ENCODE peak calls at places on chromosomes 12 and 14, in ten cellular contexts. Q, E, D, B, K, J, N, V, S and C are unnamed samples.

GRCh38 chr14:85252011-85252410 is 277.9 kb upstream of the FLRT2 start:
- DNase-seq in Q (no peak), E (no peak), D (no peak), B (no peak), K (no peak), J (no peak), N (no peak), V (no peak), S (no peak), C (no peak)

GRCh38 chr12:8697120-8697475 is 693 bp upstream of the RIMKLB start:
- DNase-seq in Q (no peak), E (peak), D (no peak), B (peak), K (peak), J (no peak), N (no peak), V (no peak), S (peak), C (peak)

GRCh38 chr12:69042970-69043369 is 110.0 kb upstream of the CPM start:
- DNase-seq in Q (no peak), E (no peak), D (no peak), B (no peak), K (no peak), J (peak), N (no peak), V (no peak), S (no peak), C (no peak)

GRCh38 chr12:102053062-102053349 is 8.8 kb downstream of the WASHC3 start:
- DNase-seq in Q (no peak), E (no peak), D (no peak), B (no peak), K (no peak), J (peak), N (no peak), V (no peak), S (no peak), C (no peak)

GRCh38 chr12:79233341-79233761 is 368.8 kb downstream of the SYT1 start:
- DNase-seq in Q (no peak), E (no peak), D (no peak), B (no peak), K (no peak), J (no peak), N (no peak), V (no peak), S (no peak), C (no peak)

GRCh38 chr12:66716522-66716921 is 37.6 kb upstream of the GRIP1 start:
- DNase-seq in Q (no peak), E (no peak), D (no peak), B (no peak), K (no peak), J (no peak), N (no peak), V (no peak), S (no peak), C (no peak)

GRCh38 chr12:26651566-26652188 is 181.3 kb downstream of the ITPR2 start:
- DNase-seq in Q (no peak), E (peak), D (no peak), B (peak), K (peak), J (no peak), N (no peak), V (no peak), S (no peak), C (no peak)

GRCh38 chr14:94113073-94113472 is 2.5 kb downstream of the IFI27 start:
- DNase-seq in Q (no peak), E (no peak), D (no peak), B (no peak), K (no peak), J (no peak), N (no peak), V (no peak), S (no peak), C (no peak)

GRCh38 chr12:78797201-78797931 is 67.2 kb upstream of the SYT1 start:
- DNase-seq in Q (no peak), E (no peak), D (no peak), B (no peak), K (no peak), J (no peak), N (no peak), V (no peak), S (no peak), C (no peak)

GRCh38 chr12:130460611-130461478 is 123.2 kb downstream of the PIWIL1 start:
- DNase-seq in Q (no peak), E (no peak), D (no peak), B (no peak), K (no peak), J (no peak), N (no peak), V (no peak), S (no peak), C (no peak)

GRCh38 chr14:97221572-97221971 is 424.4 kb downstream of the VRK1 start:
- DNase-seq in Q (no peak), E (no peak), D (no peak), B (no peak), K (no peak), J (no peak), N (no peak), V (no peak), S (no peak), C (no peak)

GRCh38 chr12:88993655-88994054 is 358.6 kb downstream of the DUSP6 start:
- DNase-seq in Q (no peak), E (peak), D (no peak), B (peak), K (peak), J (no peak), N (no peak), V (no peak), S (no peak), C (no peak)

GRCh38 chr14:40859065-40859464 is 747.6 kb upstream of the LRFN5 start:
- DNase-seq in Q (no peak), E (no peak), D (no peak), B (no peak), K (no peak), J (no peak), N (no peak), V (no peak), S (no peak), C (no peak)
- H3K4me3 ChIP-seq in Q (no peak), E (no peak), D (no peak), B (no peak), K (no peak), J (no peak), N (no peak), V (no peak), S (no peak), C (no peak)

DNA sequence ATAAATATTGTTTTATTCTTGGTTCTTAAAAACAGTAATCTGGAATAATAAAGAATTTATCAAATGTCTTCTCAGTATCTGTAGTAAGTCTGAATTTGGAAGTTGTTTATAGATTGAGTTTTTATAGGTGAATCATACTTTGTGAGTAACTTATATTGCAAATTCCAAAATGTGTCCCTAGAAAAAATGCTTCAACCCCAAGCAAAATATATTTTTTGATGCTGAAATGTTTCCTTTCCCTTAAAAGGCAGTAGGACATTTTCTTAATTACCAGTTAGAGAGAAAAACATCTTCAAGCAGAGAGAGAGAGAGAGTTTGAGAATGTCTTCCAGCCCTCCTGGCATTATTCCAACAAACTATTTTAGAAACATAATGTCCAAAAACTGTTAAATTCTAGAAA is 37.9 kb downstream of the PELI2 start:
- DNase-seq in Q (no peak), E (no peak), D (no peak), B (no peak), K (no peak), J (no peak), N (no peak), V (no peak), S (no peak), C (no peak)
- TF ChIP-seq CTCF in Q (no peak), E (no peak), D (no peak), B (no peak), K (no peak), J (no peak), N (no peak), V (no peak), S (no peak), C (no peak)

GRCh38 chr12:111758120-111758561 is 8.6 kb upstream of the ALDH2 start:
- DNase-seq in Q (peak), E (peak), D (no peak), B (no peak), K (peak), J (peak), N (peak), V (peak), S (peak), C (no peak)
- H3K27ac ChIP-seq in Q (peak), E (peak), D (no peak), B (no peak), K (peak), J (peak), N (peak), V (peak), S (peak), C (peak)

DNA sequence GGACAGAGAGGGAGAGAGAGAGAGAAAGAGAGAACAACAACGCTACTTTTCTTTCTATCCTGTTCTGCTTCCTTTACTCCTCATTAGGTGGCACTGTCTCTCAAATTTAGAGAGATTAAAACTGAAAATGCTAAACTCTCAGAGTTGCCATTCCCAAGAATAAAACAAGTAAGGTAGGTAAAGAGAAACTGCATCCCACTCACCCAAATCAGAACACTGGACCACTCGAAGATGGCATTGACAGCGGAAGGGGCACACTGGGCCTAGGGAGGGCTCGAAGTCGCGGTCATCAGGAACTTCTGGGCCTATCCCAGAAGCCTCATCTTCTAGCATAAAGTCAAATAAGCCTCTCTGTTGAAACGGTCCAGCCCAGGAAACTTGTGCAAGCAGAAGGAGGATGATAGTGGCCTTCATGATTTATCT is 4.5 kb downstream of the DCN start:
- DNase-seq in Q (no peak), E (no peak), D (no peak), B (peak), K (no peak), J (no peak), N (no peak), V (peak), S (peak), C (no peak)
- H3K4me3 ChIP-seq in Q (peak), E (peak), D (peak), B (peak), K (no peak), J (peak), N (no peak), V (no peak), S (peak), C (no peak)